ENCODE peak calls at places on chromosomes 16 and 17, in eight cellular contexts. J, S, B, A, Q, P, U and M are unnamed samples.

GRCh38 chr16:30076276-30076791 is 540 bp downstream of the PPP4C start:
- DNase-seq in J (no peak), S (no peak), B (peak; percentile 23), A (no peak), Q (no peak), P (no peak), U (no peak), M (no peak)

GRCh38 chr17:29909604-29910003 is 20.4 kb downstream of the SSH2 start:
- DNase-seq in J (no peak), S (no peak), B (no peak), A (no peak), Q (no peak), P (no peak), U (no peak), M (no peak)

GRCh38 chr17:81242421-81243332 is 3.6 kb downstream of the NDUFAF8 start:
- DNase-seq in J (no peak), S (no peak), B (no peak), A (no peak), Q (no peak), P (no peak), U (no peak), M (no peak)

GRCh38 chr17:79702550-79703236 is 28.1 kb upstream of the ENPP7 start:
- DNase-seq in J (no peak), S (no peak), B (no peak), A (no peak), Q (no peak), P (no peak), U (no peak), M (no peak)

GRCh38 chr16:30430428-30430970 is 669 bp upstream of the DCTPP1 start:
- DNase-seq in J (no peak), S (no peak), B (no peak), A (no peak), Q (no peak), P (no peak), U (peak; percentile 64), M (no peak)

GRCh38 chr17:42895185-42895555 is 5.4 kb upstream of the G6PC1 start:
- DNase-seq in J (peak; percentile 56), S (peak; percentile 72), B (no peak), A (no peak), Q (peak; percentile 78), P (peak; percentile 78), U (peak; percentile 80), M (peak; percentile 68)

GRCh38 chr16:31472559-31473203 is 729 bp downstream of the TGFB1I1 start:
- DNase-seq in J (peak; percentile 97), S (peak; percentile 87), B (peak; percentile 82), A (peak; percentile 92), Q (peak; percentile 93), P (peak; percentile 94), U (peak; percentile 88), M (peak; percentile 69)

GRCh38 chr16:63372283-63372682 is 1336.0 kb upstream of the CDH8 start:
- DNase-seq in J (no peak), S (no peak), B (no peak), A (no peak), Q (no peak), P (no peak), U (no peak), M (no peak)

GRCh38 chr17:77419547-77420475 is 279.0 kb downstream of the SEC14L1 start:
- DNase-seq in J (peak; percentile 49), S (no peak), B (peak; percentile 87), A (peak; percentile 94), Q (no peak), P (no peak), U (no peak), M (no peak)

GRCh38 chr17:66677201-66677981 is 157.5 kb upstream of the CACNG5 start:
- DNase-seq in J (no peak), S (no peak), B (no peak), A (no peak), Q (no peak), P (no peak), U (no peak), M (peak; percentile 70)

GRCh38 chr17:61754124-61754523 is 109.2 kb downstream of the BRIP1 start:
- DNase-seq in J (no peak), S (no peak), B (no peak), A (no peak), Q (no peak), P (no peak), U (no peak), M (no peak)

GRCh38 chr17:58329808-58330543 is 1.4 kb upstream of the TSPOAP1 start:
- DNase-seq in J (no peak), S (no peak), B (no peak), A (no peak), Q (no peak), P (no peak), U (no peak), M (no peak)

GRCh38 chr17:58330544-58330996 is 2.0 kb upstream of the TSPOAP1 start:
- DNase-seq in J (no peak), S (no peak), B (no peak), A (no peak), Q (no peak), P (no peak), U (no peak), M (no peak)

GRCh38 chr17:58331815-58332719 is 3.5 kb upstream of the TSPOAP1 start:
- DNase-seq in J (no peak), S (peak; percentile 74), B (no peak), A (no peak), Q (no peak), P (peak; percentile 91), U (peak; percentile 97), M (no peak)

GRCh38 chr17:58332720-58333395 is 4.3 kb upstream of the TSPOAP1 start:
- DNase-seq in J (no peak), S (no peak), B (no peak), A (no peak), Q (no peak), P (peak; percentile 67), U (peak; percentile 80), M (no peak)

DNA sequence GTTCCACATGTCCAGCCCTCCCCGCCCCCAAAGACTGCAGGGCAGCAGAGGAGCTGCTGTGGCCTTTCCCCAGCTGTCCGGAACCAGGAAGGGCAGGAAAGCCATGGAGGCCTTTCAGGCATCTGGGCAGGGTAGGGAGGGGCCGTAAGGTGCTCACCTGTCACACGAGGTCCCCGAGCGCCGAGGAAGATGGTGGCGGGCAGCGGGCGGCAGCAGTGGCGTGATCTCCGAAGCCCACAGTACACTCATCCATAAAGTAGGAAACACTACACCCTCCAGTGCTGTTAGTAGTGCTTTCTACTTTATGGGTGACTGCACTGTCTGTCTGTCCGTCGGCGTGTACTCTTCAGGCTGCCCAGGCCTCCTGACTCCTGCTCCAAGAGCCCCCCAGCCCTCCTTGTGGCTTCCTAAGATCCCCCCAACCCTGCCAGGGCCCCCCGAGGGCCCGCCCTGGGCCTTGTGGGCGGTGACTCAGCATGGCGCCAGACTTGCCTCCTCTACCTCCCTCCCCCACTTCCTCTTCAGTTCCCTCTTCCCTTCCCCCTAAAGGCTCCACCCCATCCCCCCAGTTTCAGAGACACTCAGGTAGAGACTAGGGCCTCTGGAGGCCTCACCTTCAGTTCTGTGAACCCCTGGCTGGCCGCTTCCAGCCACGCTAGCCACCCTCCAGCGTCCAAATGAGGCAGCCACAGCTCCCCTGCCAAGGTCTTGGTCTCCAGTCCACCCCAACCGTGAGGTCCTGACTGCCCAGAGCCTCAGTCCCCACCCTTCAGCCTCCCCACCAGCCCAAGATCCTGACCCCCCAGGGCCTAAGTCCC is 2.6 kb upstream of the TSPOAP1 start:
- DNase-seq in J (no peak), S (peak; percentile 45), B (no peak), A (peak; percentile 47), Q (no peak), P (peak; percentile 79), U (peak; percentile 88), M (no peak)
- H3K27ac ChIP-seq in J (no peak overlapping the region), S (peak overlapping the region; percentile 93), B (no peak overlapping the region), A (no peak overlapping the region), Q (no peak overlapping the region), P (peak overlapping the region; percentile 92), U (peak overlapping the region; percentile 96), M (no peak overlapping the region)

GRCh38 chr16:3138342-3138741 is 3.5 kb downstream of the ZNF213 start:
- DNase-seq in J (no peak), S (no peak), B (no peak), A (no peak), Q (no peak), P (no peak), U (no peak), M (no peak)
- TF ChIP-seq CTCF in J (no peak), S (no peak), B (no peak), A (no peak), Q (no peak), P (no peak), U (no peak), M (no peak)

GRCh38 chr16:51039638-51040331 is 111.3 kb downstream of the SALL1 start:
- DNase-seq in J (no peak), S (no peak), B (no peak), A (no peak), Q (no peak), P (no peak), U (no peak), M (no peak)

GRCh38 chr16:51035711-51036110 is 115.4 kb downstream of the SALL1 start:
- DNase-seq in J (no peak), S (no peak), B (no peak), A (no peak), Q (no peak), P (no peak), U (no peak), M (no peak)

GRCh38 chr16:51035110-51035498 is 116.0 kb downstream of the SALL1 start:
- DNase-seq in J (no peak), S (no peak), B (no peak), A (peak; percentile 10), Q (no peak), P (no peak), U (no peak), M (no peak)

GRCh38 chr16:51031598-51031997 is 119.5 kb downstream of the SALL1 start:
- DNase-seq in J (no peak), S (no peak), B (no peak), A (no peak), Q (no peak), P (no peak), U (no peak), M (no peak)

DNA sequence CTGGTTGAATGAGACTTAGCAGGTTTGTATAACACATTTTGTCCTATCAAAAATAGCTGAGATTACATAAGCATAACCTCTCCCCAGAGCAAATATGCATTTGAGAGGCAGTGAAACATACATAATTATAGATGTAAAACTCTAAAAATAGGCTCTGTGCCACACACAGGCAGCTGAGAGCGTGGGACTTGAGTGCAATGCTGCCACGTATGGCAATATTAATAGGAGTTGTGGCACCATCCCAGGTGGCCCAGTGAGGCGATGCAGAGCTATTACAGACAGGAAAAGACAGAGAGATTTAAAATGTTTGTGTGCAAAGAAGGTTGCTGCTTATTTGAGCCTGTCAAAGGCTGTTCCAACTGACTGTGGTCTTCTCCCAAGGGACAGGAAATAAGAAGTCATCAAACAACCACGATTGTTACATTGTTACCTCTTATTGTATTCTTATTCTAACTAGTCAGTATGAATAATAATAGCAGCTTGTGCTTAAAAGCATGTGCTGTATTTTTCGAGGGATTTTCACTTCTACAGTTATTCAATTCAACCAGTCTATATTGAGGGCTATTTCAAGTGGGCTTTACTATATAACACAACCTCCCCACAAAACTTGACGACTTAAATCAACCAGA is 116.5 kb downstream of the SALL1 start:
- DNase-seq in J (no peak), S (no peak), B (no peak), A (no peak), Q (no peak), P (no peak), U (no peak), M (no peak)
- H3K27ac ChIP-seq in J (no peak overlapping the region), S (no peak overlapping the region), B (no peak overlapping the region), A (no peak overlapping the region), Q (no peak overlapping the region), P (no peak overlapping the region), U (no peak overlapping the region), M (no peak overlapping the region)

DNA sequence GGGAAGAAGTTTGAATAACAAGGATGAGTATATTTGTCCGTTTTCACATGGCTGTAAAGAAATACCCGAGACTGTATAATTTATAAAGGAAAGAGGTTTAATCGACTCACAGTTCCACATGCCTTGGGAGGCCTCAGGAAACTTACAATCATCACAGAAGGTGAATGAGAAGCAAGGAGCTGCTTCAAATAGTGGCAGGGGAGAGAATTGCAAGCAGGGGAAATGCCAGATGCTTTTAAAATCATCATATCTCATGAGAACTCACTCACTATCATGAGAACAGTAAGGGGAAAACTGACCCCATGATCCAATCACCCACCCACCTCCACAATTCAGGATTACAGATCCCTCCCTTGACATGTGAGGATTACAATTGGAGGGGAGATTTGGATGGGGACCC is 212.8 kb upstream of the CDH8 start:
- DNase-seq in J (no peak), S (no peak), B (no peak), A (peak; percentile 18), Q (no peak), P (no peak), U (no peak), M (no peak)
- TF ChIP-seq CTCF in J (no peak), S (no peak), B (no peak), A (peak; percentile 29), Q (no peak), P (no peak), U (no peak), M (no peak)